ENCODE peak calls at places on chromosomes 3 and 15, in five cellular contexts. One of them, this sample, is unnamed.

GRCh38 chr15:72740202-72740601 is 43.4 kb downstream of the ADPGK start:
- DNase-seq in Karpas-422: no peak
- DNase-seq in CD8-positive, alpha-beta T cell: no peak
- DNase-seq in tibial nerve: no peak
- DNase-seq in transverse colon: no peak
- DNase-seq in this sample: no peak

GRCh38 chr15:88992216-88992615 is 79.0 kb upstream of the MFGE8 start:
- DNase-seq in Karpas-422: no peak
- DNase-seq in CD8-positive, alpha-beta T cell: no peak
- DNase-seq in tibial nerve: no peak
- DNase-seq in transverse colon: no peak
- DNase-seq in this sample: no peak

GRCh38 chr3:45153658-45154437 is 7.7 kb upstream of the CDCP1 start:
- DNase-seq in Karpas-422: peak; percentile 21
- DNase-seq in CD8-positive, alpha-beta T cell: no peak
- DNase-seq in tibial nerve: no peak
- DNase-seq in transverse colon: no peak
- DNase-seq in this sample: no peak

GRCh38 chr15:74013374-74013893 is 18.9 kb downstream of the PML start:
- DNase-seq in Karpas-422: no peak
- DNase-seq in CD8-positive, alpha-beta T cell: no peak
- DNase-seq in tibial nerve: no peak
- DNase-seq in transverse colon: no peak
- DNase-seq in this sample: no peak

GRCh38 chr15:87981969-87982368 is 274.6 kb downstream of the NTRK3 start:
- DNase-seq in Karpas-422: no peak
- DNase-seq in CD8-positive, alpha-beta T cell: no peak
- DNase-seq in tibial nerve: no peak
- DNase-seq in transverse colon: no peak
- DNase-seq in this sample: no peak

GRCh38 chr3:125165189-125165947 is 47.2 kb downstream of the SLC12A8 start:
- DNase-seq in Karpas-422: peak; percentile 75
- DNase-seq in CD8-positive, alpha-beta T cell: no peak
- DNase-seq in tibial nerve: peak; percentile 62
- DNase-seq in transverse colon: no peak
- DNase-seq in this sample: no peak

GRCh38 chr15:98561169-98561941 is 87.0 kb upstream of the IGF1R start:
- DNase-seq in Karpas-422: no peak
- DNase-seq in CD8-positive, alpha-beta T cell: no peak
- DNase-seq in tibial nerve: no peak
- DNase-seq in transverse colon: no peak
- DNase-seq in this sample: no peak

GRCh38 chr3:14511971-14512943 is 27.9 kb downstream of the GRIP2 start:
- DNase-seq in Karpas-422: no peak
- DNase-seq in CD8-positive, alpha-beta T cell: no peak
- DNase-seq in tibial nerve: no peak
- DNase-seq in transverse colon: no peak
- DNase-seq in this sample: no peak

GRCh38 chr15:93118904-93119303 is 29.9 kb upstream of the RGMA start:
- DNase-seq in Karpas-422: no peak
- DNase-seq in CD8-positive, alpha-beta T cell: no peak
- DNase-seq in tibial nerve: no peak
- DNase-seq in transverse colon: no peak
- DNase-seq in this sample: no peak

GRCh38 chr15:58227706-58228543 is 89.7 kb downstream of the AQP9 start:
- DNase-seq in Karpas-422: peak; percentile 86
- DNase-seq in CD8-positive, alpha-beta T cell: peak; percentile 72
- DNase-seq in tibial nerve: peak; percentile 85
- DNase-seq in transverse colon: peak; percentile 72
- DNase-seq in this sample: no peak

GRCh38 chr3:179528786-179529185 is 33.9 kb upstream of the ACTL6A start:
- DNase-seq in Karpas-422: peak; percentile 15
- DNase-seq in CD8-positive, alpha-beta T cell: no peak
- DNase-seq in tibial nerve: no peak
- DNase-seq in transverse colon: no peak
- DNase-seq in this sample: no peak

GRCh38 chr3:4994144-4994730 is 15.0 kb downstream of the BHLHE40 start:
- DNase-seq in Karpas-422: no peak
- DNase-seq in CD8-positive, alpha-beta T cell: no peak
- DNase-seq in tibial nerve: no peak
- DNase-seq in transverse colon: no peak
- DNase-seq in this sample: no peak

GRCh38 chr3:139491966-139492365 is 15.7 kb upstream of the RBP2 start:
- DNase-seq in Karpas-422: no peak
- DNase-seq in CD8-positive, alpha-beta T cell: no peak
- DNase-seq in tibial nerve: no peak
- DNase-seq in transverse colon: no peak
- DNase-seq in this sample: peak; percentile 5

GRCh38 chr15:88605507-88606436 is 15.4 kb upstream of the AEN start:
- DNase-seq in Karpas-422: no peak
- DNase-seq in CD8-positive, alpha-beta T cell: peak; percentile 59
- DNase-seq in tibial nerve: no peak
- DNase-seq in transverse colon: no peak
- DNase-seq in this sample: no peak

GRCh38 chr3:175704366-175705041 is 845.4 kb downstream of the NAALADL2 start:
- DNase-seq in Karpas-422: no peak
- DNase-seq in CD8-positive, alpha-beta T cell: no peak
- DNase-seq in tibial nerve: no peak
- DNase-seq in transverse colon: no peak
- DNase-seq in this sample: no peak

GRCh38 chr15:32682569-32682968 is 35.2 kb upstream of the GREM1 start:
- DNase-seq in Karpas-422: no peak
- DNase-seq in CD8-positive, alpha-beta T cell: no peak
- DNase-seq in tibial nerve: no peak
- DNase-seq in transverse colon: no peak
- DNase-seq in this sample: no peak

GRCh38 chr3:105691053-105691452 is 177.8 kb downstream of the CBLB start:
- DNase-seq in Karpas-422: no peak
- DNase-seq in CD8-positive, alpha-beta T cell: no peak
- DNase-seq in tibial nerve: no peak
- DNase-seq in transverse colon: no peak
- DNase-seq in this sample: no peak

GRCh38 chr3:15063656-15064286 is 1.3 kb downstream of the MRPS25 start:
- DNase-seq in Karpas-422: no peak
- DNase-seq in CD8-positive, alpha-beta T cell: no peak
- DNase-seq in tibial nerve: no peak
- DNase-seq in transverse colon: no peak
- DNase-seq in this sample: no peak

GRCh38 chr3:136703429-136703828 is 48.7 kb downstream of the STAG1 start:
- DNase-seq in Karpas-422: no peak
- DNase-seq in CD8-positive, alpha-beta T cell: no peak
- DNase-seq in tibial nerve: no peak
- DNase-seq in transverse colon: no peak
- DNase-seq in this sample: no peak

GRCh38 chr3:13353936-13354542 is 66.1 kb downstream of the NUP210 start:
- DNase-seq in Karpas-422: no peak
- DNase-seq in CD8-positive, alpha-beta T cell: no peak
- DNase-seq in tibial nerve: no peak
- DNase-seq in transverse colon: no peak
- DNase-seq in this sample: no peak

GRCh38 chr3:59641169-59641914 is 591.5 kb upstream of the CFAP20DC start:
- DNase-seq in Karpas-422: no peak
- DNase-seq in CD8-positive, alpha-beta T cell: no peak
- DNase-seq in tibial nerve: peak; percentile 64
- DNase-seq in transverse colon: no peak
- DNase-seq in this sample: no peak

DNA sequence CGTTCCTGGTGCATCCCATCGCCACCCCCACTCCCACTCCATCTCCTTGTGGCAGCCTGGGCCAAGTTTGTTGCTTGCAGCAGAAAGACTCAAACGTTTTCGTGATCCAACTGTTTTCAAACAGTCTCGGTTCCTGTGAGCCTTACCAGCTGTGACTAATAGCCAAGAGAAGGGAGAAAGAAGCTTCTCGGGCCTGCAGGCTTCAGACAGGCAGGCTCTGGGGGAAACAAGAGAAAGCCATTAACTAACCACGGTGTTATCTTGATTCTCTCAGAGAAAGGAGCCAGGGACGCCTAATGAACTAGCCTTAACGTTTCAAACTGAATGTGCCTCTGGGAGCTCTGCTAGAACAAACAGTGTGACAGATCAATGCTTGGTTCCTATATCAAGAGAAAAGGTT is 742.1 kb downstream of the NR2F2 start:
- DNase-seq in Karpas-422: no peak
- DNase-seq in CD8-positive, alpha-beta T cell: no peak
- DNase-seq in tibial nerve: no peak
- DNase-seq in transverse colon: no peak
- DNase-seq in this sample: no peak
- H3K27ac ChIP-seq in Karpas-422: no peak overlapping the region
- H3K27ac ChIP-seq in CD8-positive, alpha-beta T cell: no peak overlapping the region
- H3K27ac ChIP-seq in tibial nerve: no peak overlapping the region
- H3K27ac ChIP-seq in transverse colon: no peak overlapping the region
- H3K27ac ChIP-seq in this sample: no peak overlapping the region

DNA sequence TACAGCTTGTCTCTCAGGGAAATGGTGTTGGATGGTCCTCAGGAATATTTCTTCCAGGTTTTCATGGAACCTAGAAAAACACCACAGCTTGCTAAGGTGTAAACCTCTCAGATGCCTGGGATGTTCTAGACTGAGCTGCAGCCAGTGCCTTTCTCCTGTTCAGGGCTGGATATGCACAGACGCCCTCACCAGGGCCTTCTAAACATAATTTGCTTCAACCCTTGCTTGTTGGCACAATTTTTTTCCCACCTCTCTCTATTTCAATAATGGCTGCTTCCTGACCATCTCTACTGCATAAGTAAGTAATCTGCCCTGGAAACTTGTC is 28.2 kb downstream of the SIAH2 start:
- DNase-seq in Karpas-422: no peak
- DNase-seq in CD8-positive, alpha-beta T cell: no peak
- DNase-seq in tibial nerve: no peak
- DNase-seq in transverse colon: no peak
- DNase-seq in this sample: no peak
- H3K27ac ChIP-seq in Karpas-422: no peak overlapping the region
- H3K27ac ChIP-seq in CD8-positive, alpha-beta T cell: no peak overlapping the region
- H3K27ac ChIP-seq in tibial nerve: no peak overlapping the region
- H3K27ac ChIP-seq in transverse colon: no peak overlapping the region
- H3K27ac ChIP-seq in this sample: no peak overlapping the region

DNA sequence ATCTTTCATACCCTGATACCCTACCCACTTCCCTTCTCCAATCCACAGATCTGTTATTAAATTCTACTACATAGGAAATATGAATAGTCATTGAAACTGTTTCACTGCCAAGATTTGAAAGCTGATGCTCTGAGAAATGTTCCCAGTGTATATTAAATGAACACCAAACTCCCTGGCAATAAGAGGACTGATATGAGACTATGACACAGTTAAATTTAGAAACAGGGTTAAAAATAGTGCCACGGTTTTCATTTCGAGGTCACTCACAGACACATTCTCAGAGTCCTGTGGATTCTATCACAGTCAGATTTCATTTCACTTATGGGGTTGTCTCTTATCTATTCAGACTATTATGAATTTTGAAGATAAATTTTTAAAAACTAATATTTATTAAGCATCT is 27.2 kb upstream of the GBE1 start:
- DNase-seq in Karpas-422: no peak
- DNase-seq in CD8-positive, alpha-beta T cell: no peak
- DNase-seq in tibial nerve: no peak
- DNase-seq in transverse colon: no peak
- DNase-seq in this sample: no peak
- H3K27ac ChIP-seq in Karpas-422: no peak overlapping the region
- H3K27ac ChIP-seq in CD8-positive, alpha-beta T cell: no peak overlapping the region
- H3K27ac ChIP-seq in tibial nerve: no peak overlapping the region
- H3K27ac ChIP-seq in transverse colon: no peak overlapping the region
- H3K27ac ChIP-seq in this sample: no peak overlapping the region

DNA sequence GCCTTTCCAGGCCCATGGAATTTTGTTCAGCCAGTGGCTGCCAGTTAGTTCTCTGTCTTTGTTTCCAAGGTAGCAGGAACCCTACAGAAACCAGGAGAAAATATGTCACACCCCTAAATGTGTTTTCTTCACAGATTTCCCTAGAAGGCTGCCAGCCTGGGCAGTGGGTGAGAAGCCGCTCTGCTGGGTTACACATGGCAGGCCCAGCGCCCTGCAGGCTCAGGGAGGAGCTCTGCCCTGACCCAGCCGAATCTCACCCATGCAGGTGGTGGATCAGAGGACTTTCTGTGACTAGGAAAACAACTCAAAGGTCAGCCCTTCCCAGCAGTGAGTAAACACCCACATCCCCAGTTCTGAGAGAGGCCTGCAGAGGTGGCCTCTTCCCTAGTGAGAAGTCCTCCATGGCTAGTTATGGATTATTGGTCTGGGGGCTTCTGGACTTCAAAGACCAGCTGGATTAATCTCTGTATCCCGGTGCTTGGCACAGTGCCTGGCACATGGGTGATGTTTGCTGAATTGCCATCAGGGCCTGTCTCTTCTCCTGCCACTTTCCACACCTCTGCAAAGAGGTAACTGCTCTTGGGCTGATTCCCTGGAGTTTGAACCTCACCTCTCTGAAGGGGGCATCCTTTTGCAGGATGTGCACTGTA is 34.7 kb upstream of the BDH1 start:
- DNase-seq in Karpas-422: no peak
- DNase-seq in CD8-positive, alpha-beta T cell: no peak
- DNase-seq in tibial nerve: no peak
- DNase-seq in transverse colon: peak; percentile 86
- DNase-seq in this sample: no peak
- H3K27ac ChIP-seq in Karpas-422: no peak overlapping the region
- H3K27ac ChIP-seq in CD8-positive, alpha-beta T cell: no peak overlapping the region
- H3K27ac ChIP-seq in tibial nerve: peak overlapping the region; percentile 22
- H3K27ac ChIP-seq in transverse colon: peak overlapping the region; percentile 89
- H3K27ac ChIP-seq in this sample: no peak overlapping the region

GRCh38 chr3:186651678-186652215 is 11.5 kb downstream of the FETUB start:
- DNase-seq in Karpas-422: peak; percentile 52
- DNase-seq in CD8-positive, alpha-beta T cell: no peak
- DNase-seq in tibial nerve: no peak
- DNase-seq in transverse colon: no peak
- DNase-seq in this sample: no peak
- H3K27ac ChIP-seq in Karpas-422: peak overlapping the region; percentile 88
- H3K27ac ChIP-seq in CD8-positive, alpha-beta T cell: no peak overlapping the region
- H3K27ac ChIP-seq in tibial nerve: no peak overlapping the region
- H3K27ac ChIP-seq in transverse colon: no peak overlapping the region
- H3K27ac ChIP-seq in this sample: no peak overlapping the region

GRCh38 chr3:162437480-162437879 is 940.9 kb downstream of the OTOL1 start:
- DNase-seq in Karpas-422: no peak
- DNase-seq in CD8-positive, alpha-beta T cell: no peak
- DNase-seq in tibial nerve: no peak
- DNase-seq in transverse colon: no peak
- DNase-seq in this sample: no peak
- H3K27ac ChIP-seq in Karpas-422: no peak overlapping the region
- H3K27ac ChIP-seq in CD8-positive, alpha-beta T cell: no peak overlapping the region
- H3K27ac ChIP-seq in tibial nerve: no peak overlapping the region
- H3K27ac ChIP-seq in transverse colon: no peak overlapping the region
- H3K27ac ChIP-seq in this sample: no peak overlapping the region

GRCh38 chr3:131356006-131356405 is 25.6 kb upstream of the NUDT16 start:
- DNase-seq in Karpas-422: no peak
- DNase-seq in CD8-positive, alpha-beta T cell: no peak
- DNase-seq in tibial nerve: no peak
- DNase-seq in transverse colon: no peak
- DNase-seq in this sample: no peak
- H3K27ac ChIP-seq in Karpas-422: no peak overlapping the region
- H3K27ac ChIP-seq in CD8-positive, alpha-beta T cell: no peak overlapping the region
- H3K27ac ChIP-seq in tibial nerve: no peak overlapping the region
- H3K27ac ChIP-seq in transverse colon: no peak overlapping the region
- H3K27ac ChIP-seq in this sample: no peak overlapping the region

This sample was measured in SK-N-MC.